ENCODE peak calls at places on chromosomes 13 and 19, in ten cellular contexts. K is stimulated activated CD8-positive, alpha-beta memory T cell treated with anti-CD3 and anti-CD28 coated beads, Interleukin-4, amount 100 ng/mL, for 1 hour; D is NCI-H460; E is neural crest cell; R is activated CD4-positive, alpha-beta T cell treated with anti-CD3 and anti-CD28 coated beads, Interleukin-2, amount 50 U/mL, for 1 hour; H is stimulated activated naive CD8-positive, alpha-beta T cell treated with anti-CD3 and anti-CD28 coated beads, Interleukin-15, amount 100 ng/mL, for 72 hours; U is stimulated activated CD4-positive, alpha-beta T cell treated with anti-CD3 and anti-CD28 coated beads, Interleukin-4, amount 100 ng/mL, for 1 hour; G is T-helper 1 cell; X is foreskin keratinocyte; W is erythroblast. B is an unnamed sample.

GRCh38 chr13:99376924-99377323 is 69.7 kb upstream of the GPR183 start:
- DNase-seq in K (no peak), D (no peak), R (no peak), X (no peak), E (no peak), G (no peak), H (peak), U (no peak), W (no peak), B (no peak)

GRCh38 chr13:77528834-77529500 is 6.5 kb upstream of the SCEL start:
- DNase-seq in H (no peak), K (no peak), D (no peak), U (no peak), E (no peak), G (no peak), X (no peak), W (no peak), R (no peak), B (no peak)

GRCh38 chr19:49301165-49301865 is 23.7 kb downstream of the SLC6A16 start:
- DNase-seq in U (peak), X (peak), D (peak), H (peak), R (peak), E (peak), W (peak), K (peak), G (peak), B (peak)

GRCh38 chr13:53042897-53043296 is 14.3 kb downstream of the OLFM4 start:
- DNase-seq in X (no peak), K (no peak), R (no peak), H (no peak), E (no peak), U (no peak), W (no peak), D (no peak), G (no peak), B (no peak)

GRCh38 chr19:46785980-46786235 is 2.5 kb downstream of the SLC1A5 start:
- DNase-seq in W (no peak), U (no peak), D (no peak), X (no peak), R (no peak), G (no peak), E (no peak), H (no peak), K (no peak), B (no peak)

GRCh38 chr19:37969695-37970094 is 62.7 kb downstream of the SIPA1L3 start:
- DNase-seq in H (no peak), G (no peak), W (no peak), E (no peak), U (no peak), K (no peak), D (no peak), R (no peak), X (no peak), B (no peak)

GRCh38 chr19:29666634-29667389 is 1.6 kb downstream of the PLEKHF1 start:
- DNase-seq in U (peak), G (peak), E (no peak), X (no peak), W (no peak), H (peak), D (no peak), K (no peak), R (no peak), B (no peak)

GRCh38 chr13:93466502-93467036 is 240.0 kb downstream of the GPC6 start:
- DNase-seq in K (no peak), G (no peak), U (no peak), R (no peak), X (no peak), W (no peak), H (no peak), D (no peak), E (no peak), B (peak)

GRCh38 chr19:54162241-54162805 is 2.8 kb upstream of the LENG1 start:
- DNase-seq in G (peak), R (peak), W (peak), U (peak), X (peak), K (peak), D (peak), H (peak), E (peak), B (peak)

GRCh38 chr19:15563931-15564330 is 51.1 kb upstream of the CYP4F8 start:
- DNase-seq in H (no peak), X (no peak), U (no peak), E (no peak), G (no peak), K (no peak), D (no peak), W (no peak), R (no peak), B (no peak)

GRCh38 chr19:1510442-1510806 is 2.4 kb downstream of the ADAMTSL5 start:
- DNase-seq in D (no peak), R (no peak), X (no peak), H (no peak), K (no peak), E (no peak), W (no peak), G (no peak), U (no peak), B (no peak)

B was measured in MCF 10A.